ENCODE peak calls at places on chromosomes 13 and 19, in five cellular contexts. D, X, J, P and T are unnamed samples.

GRCh38 chr19:3513198-3514140 is 7.4 kb downstream of the FZR1 start:
- DNase-seq in D (no peak), X (no peak), P (no peak), J (peak; percentile 25), T (no peak)

GRCh38 chr19:11377756-11378155 is 3.3 kb downstream of the SWSAP1 start:
- DNase-seq in J (peak; percentile 56), D (no peak), P (no peak), X (no peak), T (no peak)

GRCh38 chr13:96032717-96033116 is 20.5 kb downstream of the UGGT2 start:
- DNase-seq in X (no peak), J (no peak), D (no peak), P (no peak), T (no peak)

GRCh38 chr19:31109626-31110025 is 239.6 kb downstream of the TSHZ3 start:
- DNase-seq in X (no peak), D (no peak), J (no peak), P (no peak), T (no peak)

GRCh38 chr19:13033819-13034611 is 38.7 kb downstream of the NFIX start:
- DNase-seq in J (peak; percentile 64), D (peak; percentile 65), X (no peak), P (peak; percentile 87), T (no peak)

GRCh38 chr19:4115050-4115817 is 8.7 kb downstream of the MAP2K2 start:
- DNase-seq in D (no peak), P (no peak), X (peak; percentile 82), J (no peak), T (peak; percentile 75)

GRCh38 chr13:112588490-112589297 is 741 bp upstream of the TUBGCP3 start:
- DNase-seq in J (no peak), X (no peak), P (no peak), D (no peak), T (no peak)

GRCh38 chr19:16351133-16351809 is 26.6 kb downstream of the KLF2 start:
- DNase-seq in X (no peak), J (peak; percentile 22), P (no peak), D (no peak), T (no peak)

GRCh38 chr19:19446655-19447437 is 41.4 kb downstream of the GATAD2A start:
- DNase-seq in X (no peak), J (no peak), P (peak; percentile 44), D (no peak), T (no peak)

GRCh38 chr13:97567510-97568243 is 133.7 kb downstream of the RAP2A start:
- DNase-seq in D (peak; percentile 32), P (peak; percentile 8), J (peak; percentile 50), X (peak; percentile 42), T (no peak)

GRCh38 chr13:26034018-26034417 is 17.8 kb downstream of the SHISA2 start:
- DNase-seq in X (no peak), D (no peak), P (no peak), J (no peak), T (no peak)

GRCh38 chr13:83975668-83976165 is 93.4 kb upstream of the SLITRK1 start:
- DNase-seq in X (no peak), J (no peak), D (no peak), P (no peak), T (no peak)

GRCh38 chr13:98180092-98180491 is 3.0 kb upstream of the RNF113B start:
- DNase-seq in J (no peak), X (no peak), P (no peak), D (no peak), T (no peak)

GRCh38 chr19:48807590-48808308 is 3.1 kb downstream of the BCAT2 start:
- DNase-seq in X (no peak), P (peak; percentile 75), J (no peak), D (no peak), T (no peak)

GRCh38 chr13:77318741-77319140 is 8.2 kb downstream of the MYCBP2 start:
- DNase-seq in D (no peak), J (no peak), P (no peak), X (no peak), T (no peak)

GRCh38 chr13:42215578-42216421 is 56.2 kb upstream of the AKAP11 start:
- DNase-seq in J (peak; percentile 61), P (peak; percentile 77), D (no peak), X (no peak), T (no peak)

GRCh38 chr13:79477968-79478367 is 3.0 kb upstream of the NDFIP2 start:
- DNase-seq in D (no peak), P (peak; percentile 42), X (no peak), J (no peak), T (no peak)
- TF ChIP-seq CTCF in D (no peak), P (peak; percentile 10), X (no peak), J (no peak), T (no peak)

DNA sequence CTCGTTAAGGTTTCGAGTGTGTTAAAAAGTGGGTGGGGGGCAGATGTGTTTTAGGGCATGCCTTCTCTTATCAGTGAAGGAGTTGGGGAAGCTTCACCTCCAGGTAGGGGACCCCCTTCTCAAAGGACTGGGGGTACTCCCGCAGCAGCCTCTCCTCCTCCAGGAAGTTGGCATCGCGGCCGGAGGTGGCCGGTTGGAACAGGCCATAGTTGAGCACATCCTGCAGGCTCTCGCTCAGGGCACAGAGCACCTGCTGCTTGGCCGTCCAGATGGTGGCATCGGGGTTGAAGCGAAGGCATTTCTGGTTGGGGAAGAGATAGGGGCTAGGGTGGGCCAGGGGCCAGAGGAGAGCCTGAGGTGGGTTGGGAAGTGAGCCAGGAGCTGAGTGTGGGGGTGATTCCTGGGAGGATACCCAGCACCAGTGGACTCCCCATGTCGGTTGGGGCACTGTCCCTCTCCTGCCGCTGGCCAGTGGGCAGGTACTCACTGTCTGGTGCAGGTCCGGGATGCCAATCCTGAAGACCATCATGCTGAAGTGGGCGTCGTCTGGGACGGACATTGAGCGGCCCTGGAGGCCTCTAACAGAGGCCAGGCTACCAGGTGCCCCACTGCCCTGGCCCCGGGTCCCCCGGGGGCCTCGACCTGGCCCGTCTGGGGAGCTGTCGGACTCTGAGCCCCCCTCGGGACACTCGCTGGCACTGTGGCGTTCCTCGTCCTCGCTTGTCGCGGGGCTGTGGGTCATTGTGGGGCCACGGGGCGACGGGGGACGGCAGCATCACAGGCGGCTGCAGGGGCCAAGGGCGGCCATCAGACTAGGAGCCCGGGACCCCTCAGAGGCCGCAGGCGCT is 3.2 kb downstream of the SHANK1 start:
- DNase-seq in D (no peak), X (no peak), P (no peak), J (no peak), T (no peak)
- TF ChIP-seq CTCF in D (no peak), X (no peak), P (no peak), J (no peak), T (no peak)

DNA sequence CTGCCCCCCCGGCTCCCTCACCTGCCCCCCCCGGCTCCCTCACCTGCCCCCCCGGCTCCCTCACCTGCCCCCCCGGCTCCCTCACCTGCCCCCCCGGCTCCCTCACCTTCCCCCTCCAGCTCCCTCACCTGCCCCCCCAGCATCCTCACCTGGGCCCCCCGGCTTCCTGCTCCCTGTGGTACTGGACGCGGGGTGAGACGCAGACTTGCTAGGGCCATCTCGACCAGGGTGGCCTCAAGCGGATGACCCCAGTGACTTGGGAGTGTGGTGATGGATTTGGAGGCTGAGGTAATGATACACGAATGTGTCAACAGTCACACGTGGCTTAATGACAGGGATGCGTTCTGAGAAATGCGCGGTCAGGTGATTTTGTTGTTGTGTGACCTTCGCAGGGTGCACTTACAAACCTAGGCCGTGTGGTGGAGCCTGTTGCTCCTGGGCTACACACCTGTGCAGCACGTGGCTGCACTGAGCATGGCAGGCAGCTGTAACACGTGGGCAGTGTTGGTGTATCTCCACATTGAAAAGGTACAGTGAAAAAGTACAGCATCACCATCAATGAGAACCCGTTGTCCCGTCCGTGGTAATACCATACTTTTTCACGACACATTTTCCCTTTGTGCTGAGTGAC is 197.8 kb downstream of the TEX29 start:
- DNase-seq in X (no peak), D (no peak), J (no peak), P (peak; percentile 30), T (no peak)
- TF ChIP-seq CTCF in X (no peak), D (no peak), J (no peak), P (peak; percentile 52), T (no peak)

GRCh38 chr19:51108805-51109146 is 567 bp upstream of the CTU1 start:
- DNase-seq in X (no peak), J (no peak), D (no peak), P (no peak), T (no peak)

GRCh38 chr19:51108066-51108804 is at the start of gene CTU1:
- DNase-seq in J (peak; percentile 99), X (peak; percentile 99), D (peak; percentile 98), P (peak; percentile 99), T (peak; percentile 100)

GRCh38 chr19:51103811-51104470 is 4.3 kb downstream of the CTU1 start:
- DNase-seq in P (peak; percentile 31), J (no peak), D (no peak), X (no peak), T (no peak)

GRCh38 chr19:51110666-51110971 is 2.4 kb upstream of the CTU1 start:
- DNase-seq in J (no peak), P (no peak), D (no peak), X (no peak), T (no peak)

GRCh38 chr19:51107406-51108065 is 673 bp downstream of the CTU1 start:
- DNase-seq in X (no peak), P (peak; percentile 32), J (peak; percentile 54), D (no peak), T (no peak)
- TF ChIP-seq CTCF in X (peak; percentile 19), P (no peak), J (no peak), D (no peak), T (no peak)

GRCh38 chr19:6271721-6272410 is 7.9 kb downstream of the MLLT1 start:
- DNase-seq in X (no peak), P (peak; percentile 56), J (peak; percentile 71), D (peak; percentile 63), T (no peak)
- TF ChIP-seq CTCF in X (no peak), P (no peak), J (no peak), D (no peak), T (no peak)

GRCh38 chr19:17429661-17430101 is 9.8 kb downstream of the MVB12A start:
- DNase-seq in J (no peak), P (no peak), X (no peak), D (no peak), T (no peak)

GRCh38 chr19:17420267-17420924 is 549 bp downstream of the MVB12A start:
- DNase-seq in P (peak; percentile 68), J (no peak), D (peak; percentile 25), X (no peak), T (no peak)

GRCh38 chr19:17421942-17422341 is 2.1 kb downstream of the MVB12A start:
- DNase-seq in P (no peak), J (no peak), D (no peak), X (no peak), T (no peak)

GRCh38 chr19:17423429-17424208 is 3.8 kb downstream of the MVB12A start:
- DNase-seq in J (no peak), D (no peak), X (no peak), P (no peak), T (no peak)

DNA sequence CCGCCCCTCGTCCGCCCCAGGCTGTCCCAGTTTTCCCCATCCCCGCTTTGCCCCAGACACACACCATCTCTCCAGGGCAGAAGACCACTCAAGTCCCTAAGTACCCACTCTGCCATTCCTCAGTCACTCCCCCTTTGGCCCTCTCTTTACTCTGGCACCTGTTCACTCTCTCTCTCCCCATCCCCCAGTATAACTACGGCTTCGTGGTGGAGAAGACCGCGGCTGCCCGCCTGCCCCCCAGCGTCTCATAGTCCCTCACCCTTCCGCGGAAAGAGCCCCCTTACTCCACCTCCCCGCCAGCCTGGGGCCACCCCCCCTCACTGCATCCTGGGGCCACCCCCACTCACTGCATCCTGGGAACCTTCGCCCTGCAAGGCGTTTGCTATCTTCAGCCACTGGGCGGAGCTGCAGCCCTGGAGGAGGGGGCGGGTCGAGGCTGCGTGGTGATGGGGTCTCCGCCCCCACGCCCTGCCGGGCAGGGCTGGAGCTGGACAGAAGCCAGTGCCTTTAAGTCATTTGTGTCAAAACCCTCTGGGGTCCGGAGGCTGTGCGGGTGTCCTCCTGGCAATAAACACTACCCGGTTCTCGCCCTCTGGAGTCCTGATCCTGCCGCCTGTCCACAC is 5.0 kb downstream of the MVB12A start:
- DNase-seq in P (peak; percentile 94), X (no peak), D (no peak), J (peak; percentile 36), T (no peak)
- TF ChIP-seq CTCF in P (peak; percentile 87), X (peak; percentile 47), D (no peak), J (peak; percentile 59), T (peak; percentile 23)